ENCODE peak calls at places on chromosome 6, in eight cellular contexts. A is uterus, L is Peyer's patch, I is spleen, S is breast epithelium, Z is adrenal gland, G is tibial nerve, Q is ovary. V is an unnamed sample.

GRCh38 chr6:108969776-108970175 is 121.6 kb downstream of the ARMC2 start:
- DNase-seq in S (no peak), Z (peak; percentile 30), G (no peak), L (no peak), Q (no peak), I (no peak), A (no peak), V (no peak)

GRCh38 chr6:34383651-34384304 is 8.7 kb downstream of the NUDT3 start:
- DNase-seq in I (no peak), S (no peak), G (no peak), Z (no peak), Q (no peak), L (no peak), A (no peak), V (no peak)

GRCh38 chr6:137491478-137491877 is 2.7 kb downstream of the OLIG3 start:
- DNase-seq in A (no peak), Z (no peak), Q (no peak), S (no peak), G (no peak), I (no peak), L (no peak), V (no peak)

GRCh38 chr6:156827382-156827781 is 50.2 kb downstream of the ARID1B start:
- DNase-seq in L (no peak), I (no peak), S (peak; percentile 38), Q (no peak), A (no peak), G (no peak), Z (no peak), V (no peak)

GRCh38 chr6:13302291-13302690 is 26.0 kb downstream of the TBC1D7 start:
- DNase-seq in Q (no peak), I (no peak), L (no peak), A (no peak), Z (no peak), S (peak; percentile 49), G (no peak), V (no peak)

GRCh38 chr6:27062755-27063154 is 184.7 kb upstream of the PRSS16 start:
- DNase-seq in L (no peak), Q (no peak), Z (no peak), A (no peak), G (no peak), I (no peak), S (no peak), V (no peak)

GRCh38 chr6:161443868-161444267 is 170.0 kb upstream of the AGPAT4 start:
- DNase-seq in Q (no peak), Z (no peak), L (no peak), A (no peak), G (no peak), I (no peak), S (no peak), V (no peak)

GRCh38 chr6:89117285-89118108 is at the start of gene SRSF12:
- DNase-seq in S (no peak), Z (peak; percentile 28), I (peak; percentile 90), G (no peak), A (peak; percentile 28), Q (peak; percentile 38), L (peak; percentile 61), V (peak; percentile 36)

GRCh38 chr6:132041706-132042105 is 90.5 kb upstream of the CCN2 start:
- DNase-seq in A (no peak), Z (no peak), Q (no peak), S (no peak), L (no peak), G (no peak), I (no peak), V (no peak)

GRCh38 chr6:158011478-158011920 is 29.8 kb downstream of the SYNJ2 start:
- DNase-seq in S (no peak), G (no peak), I (peak; percentile 5), A (peak; percentile 4), Q (no peak), L (no peak), Z (no peak), V (no peak)

GRCh38 chr6:37175332-37176267 is 5.6 kb downstream of the PIM1 start:
- DNase-seq in Z (no peak), Q (no peak), G (no peak), L (no peak), I (peak; percentile 86), S (no peak), A (no peak), V (no peak)

GRCh38 chr6:53344993-53345392 is 3.8 kb downstream of the ELOVL5 start:
- DNase-seq in Z (no peak), Q (no peak), A (no peak), L (no peak), S (no peak), I (no peak), G (no peak), V (no peak)

GRCh38 chr6:45310118-45310788 is 17.9 kb upstream of the RUNX2 start:
- DNase-seq in I (no peak), S (no peak), Z (no peak), A (no peak), L (no peak), Q (no peak), G (no peak), V (no peak)

GRCh38 chr6:21597706-21598273 is 4.2 kb downstream of the SOX4 start:
- DNase-seq in S (peak; percentile 17), G (no peak), I (no peak), A (no peak), L (no peak), Z (no peak), Q (no peak), V (no peak)

GRCh38 chr6:105400501-105400900 is 2.4 kb downstream of the PREP start:
- DNase-seq in L (no peak), Z (no peak), Q (no peak), G (no peak), A (no peak), I (no peak), S (no peak), V (no peak)

GRCh38 chr6:105402981-105403935 is at the start of gene PREP:
- DNase-seq in S (peak; percentile 74), Q (peak; percentile 77), A (peak; percentile 82), L (peak; percentile 93), Z (peak; percentile 81), G (peak; percentile 55), I (peak; percentile 98), V (peak; percentile 90)

GRCh38 chr6:105401247-105402089 is 1.4 kb downstream of the PREP start:
- DNase-seq in A (no peak), L (no peak), I (no peak), Q (no peak), G (no peak), Z (no peak), S (no peak), V (no peak)

GRCh38 chr6:105398859-105399258 is 4.0 kb downstream of the PREP start:
- DNase-seq in Q (no peak), L (peak; percentile 57), G (no peak), A (no peak), I (no peak), Z (no peak), S (no peak), V (no peak)

GRCh38 chr6:105402090-105402980 is 547 bp downstream of the PREP start:
- DNase-seq in Z (peak; percentile 59), Q (no peak), S (peak; percentile 24), A (no peak), G (peak; percentile 26), I (no peak), L (no peak), V (no peak)
- TF ChIP-seq CTCF in Z (no peak), Q (no peak), S (no peak), A (no peak), G (no peak), I (no peak), L (no peak), V (no peak)

DNA sequence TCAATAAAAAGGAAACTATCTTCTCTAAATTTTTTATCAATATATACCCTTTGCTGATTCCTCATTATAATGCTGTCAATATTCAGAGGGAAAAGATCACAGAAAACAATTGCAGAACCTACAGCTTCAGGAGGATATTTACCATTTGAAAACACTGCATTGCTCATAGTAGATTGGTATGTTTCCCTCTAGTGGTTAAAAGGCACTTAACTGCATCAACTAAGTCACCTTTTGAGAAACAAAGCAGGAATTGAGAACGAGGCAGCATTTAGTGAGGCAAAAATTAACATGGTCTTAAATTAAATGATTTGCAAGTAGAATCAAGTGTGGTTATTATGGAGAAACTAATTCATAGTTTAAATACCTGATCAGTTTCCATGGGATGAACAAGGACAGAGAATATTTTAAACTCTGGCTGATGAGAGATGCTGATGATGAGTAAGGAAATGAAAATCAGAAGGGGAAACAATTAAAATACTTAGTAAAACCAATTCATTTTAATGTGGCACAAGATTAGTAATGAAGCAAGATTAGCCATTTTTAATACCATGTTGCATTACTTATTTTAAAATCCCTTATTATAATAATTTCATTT is 642.1 kb downstream of the EPHA7 start:
- DNase-seq in A (no peak), I (no peak), Z (no peak), Q (no peak), G (no peak), L (no peak), S (no peak), V (no peak)
- TF ChIP-seq POLR2A in A (no peak), I (no peak), Z (no peak), Q (no peak), G (no peak), L (no peak), S (no peak), V (no peak)

DNA sequence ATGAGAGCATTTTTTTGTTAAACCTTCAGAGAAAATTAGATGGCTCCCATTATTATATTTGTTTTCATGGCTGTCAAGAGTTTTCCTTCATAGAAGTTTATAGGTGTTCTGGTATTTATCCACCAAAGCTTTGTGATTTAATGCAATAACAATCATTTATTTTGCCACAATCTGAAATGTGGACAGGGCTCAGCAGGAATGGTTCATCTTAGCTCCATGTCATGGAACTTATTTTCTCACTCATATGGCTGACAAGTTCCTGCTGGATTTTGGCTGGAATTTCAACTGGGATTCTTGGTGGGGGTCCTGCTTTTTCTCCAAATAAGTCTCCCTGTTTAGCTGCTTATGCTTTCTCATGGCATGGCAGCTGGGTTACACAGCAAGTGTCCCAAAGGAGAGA is 876.7 kb downstream of the QKI start:
- DNase-seq in L (no peak), Z (no peak), G (no peak), I (no peak), S (no peak), A (no peak), Q (no peak), V (no peak)
- H3K9me3 ChIP-seq in L (no peaks in the 10 kb centered on the region), Z (no peaks in the 10 kb centered on the region), G (peaks cover 5% of the 10 kb centered on the region), I (peaks cover 16% of the 10 kb centered on the region), S (peaks cover 9% of the 10 kb centered on the region), A (no peaks in the 10 kb centered on the region), Q (no peaks in the 10 kb centered on the region), V (no peaks in the 10 kb centered on the region)

GRCh38 chr6:116766506-116767176 is 1.1 kb upstream of the FAM162B start:
- DNase-seq in I (no peak), Q (no peak), L (no peak), S (no peak), G (no peak), A (no peak), Z (no peak), V (no peak)

GRCh38 chr6:116764961-116765841 is at the start of gene FAM162B:
- DNase-seq in G (peak; percentile 42), Q (peak; percentile 29), L (no peak), Z (peak; percentile 16), S (no peak), A (peak; percentile 57), I (no peak), V (no peak)

GRCh38 chr6:116763871-116764270 is 1.6 kb downstream of the FAM162B start:
- DNase-seq in G (no peak), Z (no peak), I (no peak), Q (no peak), A (no peak), S (no peak), L (no peak), V (no peak)

GRCh38 chr6:116763048-116763447 is 2.5 kb downstream of the FAM162B start:
- DNase-seq in Q (no peak), Z (no peak), G (no peak), I (no peak), A (no peak), S (no peak), L (no peak), V (no peak)

GRCh38 chr6:116764557-116764960 is 960 bp downstream of the FAM162B start:
- DNase-seq in Q (peak; percentile 17), L (no peak), S (no peak), I (no peak), G (no peak), Z (no peak), A (peak; percentile 17), V (peak; percentile 69)
- TF ChIP-seq CTCF in Q (no peak), L (no peak), S (no peak), I (no peak), G (no peak), Z (no peak), A (no peak), V (no peak)